ENCODE peak calls at places on chromosomes 6 and 20, in eight cellular contexts. One of them, this sample, is unnamed.

GRCh38 chr20:50504231-50504823 is 5.9 kb upstream of the PTPN1 start:
- DNase-seq in activated B cell treated with CpG ODN at 0.5 μM for 24 hours: no peak
- DNase-seq in H9: no peak
- DNase-seq in Calu3: no peak
- DNase-seq in NCI-H748 treated with DMSO at 0.1 percent for 48 hours: no peak
- DNase-seq in neural progenitor cell: no peak
- DNase-seq in hepatocyte: no peak
- DNase-seq in cerebellar nuclear complex: no peak
- DNase-seq in this sample: no peak

GRCh38 chr6:156944412-156944811 is 167.2 kb downstream of the ARID1B start:
- DNase-seq in activated B cell treated with CpG ODN at 0.5 μM for 24 hours: no peak
- DNase-seq in H9: no peak
- DNase-seq in Calu3: no peak
- DNase-seq in NCI-H748 treated with DMSO at 0.1 percent for 48 hours: no peak
- DNase-seq in neural progenitor cell: no peak
- DNase-seq in hepatocyte: no peak
- DNase-seq in cerebellar nuclear complex: no peak
- DNase-seq in this sample: no peak

GRCh38 chr6:137767931-137768690 is 98.9 kb upstream of the TNFAIP3 start:
- DNase-seq in activated B cell treated with CpG ODN at 0.5 μM for 24 hours: no peak
- DNase-seq in H9: no peak
- DNase-seq in Calu3: no peak
- DNase-seq in NCI-H748 treated with DMSO at 0.1 percent for 48 hours: no peak
- DNase-seq in neural progenitor cell: no peak
- DNase-seq in hepatocyte: no peak
- DNase-seq in cerebellar nuclear complex: no peak
- DNase-seq in this sample: no peak

GRCh38 chr20:35369804-35370203 is 42.0 kb downstream of the UQCC1 start:
- DNase-seq in activated B cell treated with CpG ODN at 0.5 μM for 24 hours: no peak
- DNase-seq in H9: no peak
- DNase-seq in Calu3: no peak
- DNase-seq in NCI-H748 treated with DMSO at 0.1 percent for 48 hours: no peak
- DNase-seq in neural progenitor cell: no peak
- DNase-seq in hepatocyte: no peak
- DNase-seq in cerebellar nuclear complex: no peak
- DNase-seq in this sample: no peak

GRCh38 chr20:24998631-24999445 is 6.3 kb upstream of the APMAP start:
- DNase-seq in activated B cell treated with CpG ODN at 0.5 μM for 24 hours: no peak
- DNase-seq in H9: peak
- DNase-seq in Calu3: no peak
- DNase-seq in NCI-H748 treated with DMSO at 0.1 percent for 48 hours: no peak
- DNase-seq in neural progenitor cell: no peak
- DNase-seq in hepatocyte: no peak
- DNase-seq in cerebellar nuclear complex: no peak
- DNase-seq in this sample: no peak

GRCh38 chr6:151413372-151414145 is 22.2 kb upstream of the ZBTB2 start:
- DNase-seq in activated B cell treated with CpG ODN at 0.5 μM for 24 hours: no peak
- DNase-seq in H9: no peak
- DNase-seq in Calu3: no peak
- DNase-seq in NCI-H748 treated with DMSO at 0.1 percent for 48 hours: no peak
- DNase-seq in neural progenitor cell: no peak
- DNase-seq in hepatocyte: no peak
- DNase-seq in cerebellar nuclear complex: no peak
- DNase-seq in this sample: no peak

GRCh38 chr6:75525682-75526081 is 32.1 kb upstream of the FILIP1 start:
- DNase-seq in activated B cell treated with CpG ODN at 0.5 μM for 24 hours: no peak
- DNase-seq in H9: no peak
- DNase-seq in Calu3: no peak
- DNase-seq in NCI-H748 treated with DMSO at 0.1 percent for 48 hours: no peak
- DNase-seq in neural progenitor cell: no peak
- DNase-seq in hepatocyte: no peak
- DNase-seq in cerebellar nuclear complex: no peak
- DNase-seq in this sample: no peak

GRCh38 chr6:93017213-93017612 is 402.1 kb downstream of the EPHA7 start:
- DNase-seq in activated B cell treated with CpG ODN at 0.5 μM for 24 hours: no peak
- DNase-seq in H9: peak
- DNase-seq in Calu3: no peak
- DNase-seq in NCI-H748 treated with DMSO at 0.1 percent for 48 hours: no peak
- DNase-seq in neural progenitor cell: peak
- DNase-seq in hepatocyte: peak
- DNase-seq in cerebellar nuclear complex: no peak
- DNase-seq in this sample: no peak

GRCh38 chr6:109511832-109512231 is 28.8 kb upstream of the ZBTB24 start:
- DNase-seq in activated B cell treated with CpG ODN at 0.5 μM for 24 hours: no peak
- DNase-seq in H9: no peak
- DNase-seq in Calu3: no peak
- DNase-seq in NCI-H748 treated with DMSO at 0.1 percent for 48 hours: no peak
- DNase-seq in neural progenitor cell: no peak
- DNase-seq in hepatocyte: no peak
- DNase-seq in cerebellar nuclear complex: no peak
- DNase-seq in this sample: no peak

GRCh38 chr6:79438015-79438414 is 99.2 kb downstream of the LCA5 start:
- DNase-seq in activated B cell treated with CpG ODN at 0.5 μM for 24 hours: no peak
- DNase-seq in H9: no peak
- DNase-seq in Calu3: no peak
- DNase-seq in NCI-H748 treated with DMSO at 0.1 percent for 48 hours: no peak
- DNase-seq in neural progenitor cell: no peak
- DNase-seq in hepatocyte: no peak
- DNase-seq in cerebellar nuclear complex: no peak
- DNase-seq in this sample: no peak

GRCh38 chr6:40444811-40445210 is 142.4 kb downstream of the LRFN2 start:
- DNase-seq in activated B cell treated with CpG ODN at 0.5 μM for 24 hours: no peak
- DNase-seq in H9: no peak
- DNase-seq in Calu3: no peak
- DNase-seq in NCI-H748 treated with DMSO at 0.1 percent for 48 hours: no peak
- DNase-seq in neural progenitor cell: no peak
- DNase-seq in hepatocyte: peak
- DNase-seq in cerebellar nuclear complex: no peak
- DNase-seq in this sample: no peak

GRCh38 chr20:59611286-59611685 is 6.9 kb downstream of the PHACTR3 start:
- DNase-seq in activated B cell treated with CpG ODN at 0.5 μM for 24 hours: no peak
- DNase-seq in H9: no peak
- DNase-seq in Calu3: no peak
- DNase-seq in NCI-H748 treated with DMSO at 0.1 percent for 48 hours: no peak
- DNase-seq in neural progenitor cell: no peak
- DNase-seq in hepatocyte: no peak
- DNase-seq in cerebellar nuclear complex: no peak
- DNase-seq in this sample: no peak

GRCh38 chr6:56348578-56348977 is 101.2 kb upstream of the COL21A1 start:
- DNase-seq in activated B cell treated with CpG ODN at 0.5 μM for 24 hours: no peak
- DNase-seq in H9: no peak
- DNase-seq in Calu3: no peak
- DNase-seq in NCI-H748 treated with DMSO at 0.1 percent for 48 hours: no peak
- DNase-seq in neural progenitor cell: no peak
- DNase-seq in hepatocyte: no peak
- DNase-seq in cerebellar nuclear complex: no peak
- DNase-seq in this sample: no peak

GRCh38 chr6:148846778-148847761 is 100.2 kb downstream of the UST start:
- DNase-seq in activated B cell treated with CpG ODN at 0.5 μM for 24 hours: no peak
- DNase-seq in H9: no peak
- DNase-seq in Calu3: no peak
- DNase-seq in NCI-H748 treated with DMSO at 0.1 percent for 48 hours: no peak
- DNase-seq in neural progenitor cell: no peak
- DNase-seq in hepatocyte: no peak
- DNase-seq in cerebellar nuclear complex: no peak
- DNase-seq in this sample: no peak